ENCODE peak calls at places on chromosomes 12 and 14, in seven cellular contexts. U is esophagus muscularis mucosa, H is A549, Q is WERI-Rb-1, L is foreskin fibroblast, B is AG09319, Z is psoas muscle. R is an unnamed sample.

GRCh38 chr12:58919271-58920101 is 818 bp downstream of the LRIG3 start:
- DNase-seq in U (no peak), H (peak), Q (peak), L (peak), B (no peak), Z (no peak), R (peak)

GRCh38 chr14:36507847-36508417 is 12.1 kb downstream of the NKX2-1 start:
- DNase-seq in U (no peak), H (no peak), Q (no peak), L (no peak), B (no peak), Z (no peak), R (no peak)

GRCh38 chr12:116121453-116121871 is 156.0 kb downstream of the MED13L start:
- DNase-seq in U (no peak), H (no peak), Q (no peak), L (peak), B (no peak), Z (no peak), R (no peak)

GRCh38 chr14:91841065-91841464 is 26.3 kb downstream of the TC2N start:
- DNase-seq in U (no peak), H (no peak), Q (no peak), L (peak), B (no peak), Z (no peak), R (no peak)

GRCh38 chr14:105389534-105389933 is 8.8 kb upstream of the TEX22 start:
- DNase-seq in U (no peak), H (no peak), Q (no peak), L (no peak), B (no peak), Z (no peak), R (no peak)

GRCh38 chr12:52364061-52364460 is 3.2 kb downstream of the KRT85 start:
- DNase-seq in U (no peak), H (no peak), Q (no peak), L (no peak), B (no peak), Z (no peak), R (no peak)

GRCh38 chr12:65603428-65604351 is 220.6 kb upstream of the HMGA2 start:
- DNase-seq in U (no peak), H (peak), Q (no peak), L (peak), B (peak), Z (no peak), R (no peak)

GRCh38 chr14:88016768-88017167 is 11.8 kb downstream of the GPR65 start:
- DNase-seq in U (no peak), H (no peak), Q (no peak), L (no peak), B (no peak), Z (no peak), R (no peak)

GRCh38 chr12:130872179-130873096 is 572 bp downstream of the RAN start:
- DNase-seq in U (no peak), H (peak), Q (peak), L (peak), B (no peak), Z (peak), R (peak)

GRCh38 chr12:100681074-100681473 is 107.6 kb downstream of the GAS2L3 start:
- DNase-seq in U (no peak), H (no peak), Q (peak), L (no peak), B (no peak), Z (no peak), R (no peak)

GRCh38 chr14:44866322-44866721 is 95.4 kb downstream of the KLHL28 start:
- DNase-seq in U (no peak), H (no peak), Q (no peak), L (no peak), B (no peak), Z (no peak), R (no peak)

GRCh38 chr14:101492716-101493115 is 68.6 kb upstream of the DIO3 start:
- DNase-seq in U (no peak), H (no peak), Q (peak), L (no peak), B (no peak), Z (no peak), R (no peak)

GRCh38 chr12:97148941-97149559 is 242.0 kb downstream of the NEDD1 start:
- DNase-seq in U (no peak), H (peak), Q (peak), L (no peak), B (no peak), Z (peak), R (peak)

GRCh38 chr14:39265032-39265431 is 31.3 kb downstream of the MIA2 start:
- DNase-seq in U (no peak), H (peak), Q (peak), L (peak), B (no peak), Z (no peak), R (no peak)

GRCh38 chr12:12072064-12072760 is 1.5 kb downstream of the BCL2L14 start:
- DNase-seq in U (no peak), H (no peak), Q (no peak), L (no peak), B (no peak), Z (no peak), R (peak)

GRCh38 chr12:130104114-130104513 is 58.1 kb upstream of the FZD10 start:
- DNase-seq in U (no peak), H (no peak), Q (no peak), L (no peak), B (no peak), Z (no peak), R (no peak)

GRCh38 chr14:69625299-69626131 is 14.1 kb downstream of the SUSD6 start:
- DNase-seq in U (no peak), H (no peak), Q (no peak), L (no peak), B (no peak), Z (peak), R (no peak)

GRCh38 chr12:111893287-111893686 is 51.3 kb downstream of the MAPKAPK5 start:
- DNase-seq in U (no peak), H (no peak), Q (no peak), L (no peak), B (peak), Z (no peak), R (no peak)

GRCh38 chr12:3207858-3208257 is 130.7 kb downstream of the TSPAN9 start:
- DNase-seq in U (no peak), H (peak), Q (peak), L (no peak), B (no peak), Z (no peak), R (peak)
- TF ChIP-seq CTCF in U (no peak), H (no peak), Q (peak), L (no peak), B (no peak), Z (no peak), R (peak)

DNA sequence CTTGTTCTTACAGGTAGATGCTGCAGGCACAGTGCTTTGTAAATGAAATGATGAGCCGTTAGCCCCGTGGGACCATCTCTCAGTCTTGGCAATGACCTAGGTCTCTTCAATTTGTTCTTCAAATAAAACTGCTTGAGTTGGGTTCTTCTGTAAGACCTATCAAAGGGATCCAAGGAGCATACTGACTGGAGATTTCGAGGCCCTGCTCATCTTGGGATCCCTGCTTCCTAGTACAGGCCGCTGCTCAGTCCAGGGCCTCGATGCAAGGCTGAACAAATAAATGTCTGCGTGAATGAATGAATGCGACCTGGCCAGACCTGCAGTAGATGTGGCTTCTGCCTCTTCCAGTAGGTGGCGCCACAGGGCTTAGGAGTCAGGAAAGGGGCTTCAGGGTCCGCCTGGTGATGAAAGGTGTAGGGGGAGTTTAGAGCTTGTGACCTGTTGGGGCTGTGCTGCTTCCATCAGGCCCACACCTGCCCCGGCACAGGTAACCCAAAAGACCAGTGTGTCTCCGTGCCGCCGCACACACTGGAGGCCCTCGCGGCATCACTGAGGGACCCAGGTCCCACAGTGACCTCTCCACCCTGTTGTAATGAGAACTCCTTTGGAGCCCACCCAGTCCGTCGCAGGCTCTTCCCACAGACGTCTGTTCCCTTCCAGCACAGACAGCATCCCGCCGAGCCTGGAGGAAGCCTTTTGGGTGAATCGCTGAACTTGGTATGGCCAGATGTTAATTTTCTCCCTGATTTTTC is 4.4 kb downstream of the CACNA1C start:
- DNase-seq in U (no peak), H (peak), Q (peak), L (peak), B (no peak), Z (peak), R (peak)
- TF ChIP-seq CTCF in U (peak), H (peak), Q (peak), L (peak), B (peak), Z (peak), R (peak)

GRCh38 chr12:122159879-122160278 is 14.1 kb downstream of the IL31 start:
- DNase-seq in U (no peak), H (no peak), Q (no peak), L (no peak), B (no peak), Z (no peak), R (no peak)
- TF ChIP-seq CTCF in U (no peak), H (no peak), Q (peak), L (no peak), B (no peak), Z (no peak), R (peak)

GRCh38 chr12:2013527-2014223 is 9.4 kb upstream of the DCP1B start:
- DNase-seq in U (no peak), H (no peak), Q (no peak), L (peak), B (no peak), Z (no peak), R (no peak)
- TF ChIP-seq CTCF in U (no peak), H (no peak), Q (no peak), L (no peak), B (no peak), Z (no peak), R (no peak)

GRCh38 chr12:98606367-98606985 is 13.0 kb downstream of the SLC25A3 start:
- DNase-seq in U (no peak), H (no peak), Q (no peak), L (no peak), B (no peak), Z (no peak), R (no peak)
- TF ChIP-seq CTCF in U (no peak), H (no peak), Q (no peak), L (no peak), B (no peak), Z (no peak), R (no peak)

R was measured in Caco-2.